ENCODE peak calls at places on chromosomes 5 and 9, in four cellular contexts. L, W, N and Y are unnamed samples.

GRCh38 chr9:107208121-107208520 is 75.0 kb upstream of the RAD23B start:
- DNase-seq in N (no peak), W (no peak), L (no peak), Y (no peak)

GRCh38 chr5:59185757-59186385 is 603.0 kb downstream of the RAB3C start:
- DNase-seq in W (no peak), L (no peak), N (no peak), Y (no peak)

GRCh38 chr9:31210982-31211570 is 1173.4 kb upstream of the ACO1 start:
- DNase-seq in N (peak), W (no peak), L (no peak), Y (no peak)

GRCh38 chr9:101027733-101028345 is 688 bp upstream of the PLPPR1 start:
- DNase-seq in W (no peak), L (no peak), N (no peak), Y (no peak)

GRCh38 chr5:5141011-5141599 is 975 bp downstream of the ADAMTS16 start:
- DNase-seq in L (no peak), N (no peak), W (no peak), Y (no peak)

GRCh38 chr5:94544031-94544650 is 74.3 kb downstream of the KIAA0825 start:
- DNase-seq in L (no peak), N (no peak), W (no peak), Y (no peak)

GRCh38 chr5:150505041-150505511 is 2.9 kb upstream of the NDST1 start:
- DNase-seq in L (no peak), N (no peak), W (no peak), Y (no peak)

GRCh38 chr9:16406536-16407225 is 463.8 kb downstream of the BNC2 start:
- DNase-seq in W (no peak), N (no peak), L (no peak), Y (no peak)

GRCh38 chr9:75152416-75152815 is 64.1 kb downstream of the OSTF1 start:
- DNase-seq in L (no peak), N (no peak), W (no peak), Y (no peak)

GRCh38 chr9:93266521-93267001 is 82.6 kb downstream of the WNK2 start:
- DNase-seq in L (peak), W (peak), N (peak), Y (no peak)

GRCh38 chr9:133990366-133991210 is 1.5 kb downstream of the VAV2 start:
- DNase-seq in W (peak), N (no peak), L (peak), Y (peak)

GRCh38 chr9:109037946-109038345 is 24.6 kb upstream of the CTNNAL1 start:
- DNase-seq in L (no peak), W (no peak), N (no peak), Y (no peak)

GRCh38 chr5:64834037-64834436 is 65.3 kb downstream of the CWC27 start:
- DNase-seq in L (no peak), W (no peak), N (no peak), Y (no peak)

GRCh38 chr9:96009690-96010477 is 134.4 kb downstream of the ERCC6L2 start:
- DNase-seq in L (no peak), N (no peak), W (no peak), Y (no peak)

GRCh38 chr5:141245250-141245717 is at the start of gene PCDHB15:
- DNase-seq in N (no peak), W (no peak), L (no peak), Y (no peak)
- TF ChIP-seq CTCF in N (no peak), W (no peak), L (no peak), Y (no peak)

GRCh38 chr5:71454913-71455312 is 538 bp upstream of the BDP1 start:
- DNase-seq in L (no peak), W (no peak), N (no peak), Y (no peak)

GRCh38 chr5:71456362-71456743 is 902 bp downstream of the BDP1 start:
- DNase-seq in W (no peak), L (no peak), N (no peak), Y (no peak)

GRCh38 chr5:71452876-71453275 is 2.6 kb upstream of the BDP1 start:
- DNase-seq in N (no peak), W (no peak), L (no peak), Y (no peak)

GRCh38 chr5:71457106-71457505 is 1.7 kb downstream of the BDP1 start:
- DNase-seq in N (no peak), L (no peak), W (no peak), Y (no peak)

GRCh38 chr5:71455427-71456361 is at the start of gene BDP1:
- DNase-seq in L (peak), N (peak), W (peak), Y (peak)
- TF ChIP-seq CTCF in L (no peak), N (peak), W (no peak), Y (peak)

DNA sequence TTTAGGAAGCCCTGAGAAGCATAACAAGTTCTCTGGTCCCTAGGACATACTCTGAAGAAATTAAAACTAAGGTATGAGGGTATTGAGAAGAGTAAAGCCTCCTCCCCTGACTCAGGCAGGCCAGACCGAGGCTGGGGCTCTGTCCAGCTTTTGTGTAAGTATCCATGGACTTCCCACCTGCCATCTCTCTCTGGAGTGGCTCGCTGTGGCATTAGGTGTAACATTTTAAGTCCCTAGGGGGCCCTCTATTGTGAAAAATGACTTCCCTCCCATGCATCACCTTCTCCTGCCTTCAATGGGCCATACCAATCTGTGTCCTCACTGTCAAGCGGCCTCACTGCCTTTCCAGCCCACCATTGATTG is 205.5 kb downstream of the SLIT3 start:
- DNase-seq in W (no peak), L (no peak), N (no peak), Y (no peak)
- TF ChIP-seq CTCF in W (no peak), L (no peak), N (no peak), Y (no peak)

DNA sequence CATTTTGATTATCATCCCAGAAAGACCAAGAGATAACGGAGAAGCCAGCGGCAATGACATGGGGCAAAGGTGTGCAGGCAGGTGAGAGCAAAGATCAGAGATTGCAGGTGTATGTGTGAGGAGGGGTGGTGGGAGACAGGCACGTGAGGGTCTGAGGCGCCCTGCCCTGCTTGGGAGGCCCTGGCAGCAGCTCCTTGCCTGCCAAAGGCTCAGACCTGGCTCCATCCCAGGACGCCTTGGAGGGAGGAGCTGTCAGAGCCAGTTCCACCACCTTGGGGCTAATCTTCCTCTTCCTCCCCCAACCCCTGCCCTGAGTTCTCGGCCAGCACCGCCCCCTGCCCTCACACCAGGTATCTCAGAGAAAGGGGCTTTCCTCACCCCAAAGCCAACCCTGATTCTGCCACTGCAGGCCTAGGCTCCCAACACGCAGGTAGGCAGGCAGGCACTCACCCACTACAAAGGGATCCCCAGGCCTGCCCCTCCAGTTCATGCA is 2.0 kb downstream of the AQP3 start:
- DNase-seq in L (peak), N (no peak), W (no peak), Y (peak)
- TF ChIP-seq CTCF in L (no peak), N (no peak), W (no peak), Y (no peak)

GRCh38 chr9:9387511-9388115 is 1225.2 kb downstream of the PTPRD start:
- DNase-seq in W (no peak), L (no peak), N (no peak), Y (no peak)
- TF ChIP-seq CTCF in W (no peak), L (no peak), N (no peak), Y (no peak)

DNA sequence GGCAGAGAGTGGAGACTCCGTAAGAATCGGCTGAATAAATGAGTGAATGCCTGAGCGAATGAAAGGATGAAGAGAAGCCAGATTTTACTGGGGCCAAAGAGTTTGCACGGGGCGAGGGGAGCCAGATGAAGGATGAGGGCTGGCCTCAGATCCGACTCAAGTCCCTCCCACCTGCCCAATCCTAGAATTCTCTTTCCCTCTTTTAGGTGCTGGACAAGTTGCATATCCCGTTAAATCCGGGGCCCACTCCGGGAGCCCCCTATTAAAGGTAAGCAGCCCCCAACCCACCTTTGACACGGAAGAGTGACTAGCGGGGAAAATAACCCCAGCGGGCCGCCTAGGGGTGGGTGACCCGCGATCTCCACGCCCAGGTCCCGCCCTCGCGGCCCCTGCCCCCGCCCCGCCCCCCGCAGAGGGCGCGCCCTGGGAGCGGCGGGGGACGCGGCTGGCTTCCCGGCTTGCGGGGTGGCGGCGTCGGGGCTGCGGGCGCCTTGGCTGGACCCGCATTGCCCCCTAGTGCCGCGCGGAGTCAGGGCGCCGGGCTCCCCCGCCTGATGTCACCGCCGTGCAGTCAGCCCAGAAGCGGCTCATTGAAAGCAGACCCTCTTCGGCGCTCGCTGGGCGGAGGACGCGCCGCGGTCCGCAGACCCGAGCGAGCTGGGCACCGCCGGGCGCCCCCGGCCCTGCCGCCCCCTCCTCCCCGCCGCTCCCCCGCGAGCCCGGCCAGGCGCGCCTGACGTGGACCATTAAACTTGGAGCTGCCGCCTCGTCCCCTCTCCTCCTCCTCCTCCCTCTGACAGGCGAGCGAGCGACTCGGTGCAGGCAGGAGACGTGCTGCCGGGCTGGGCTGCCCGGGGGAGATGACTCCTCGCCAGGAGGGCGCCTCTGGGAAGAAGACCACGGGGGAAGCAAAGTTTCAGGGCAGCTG is at the start of gene ADRA1B:
- DNase-seq in L (peak), N (peak), W (peak), Y (peak)
- TF ChIP-seq CTCF in L (peak), N (peak), W (peak), Y (peak)

DNA sequence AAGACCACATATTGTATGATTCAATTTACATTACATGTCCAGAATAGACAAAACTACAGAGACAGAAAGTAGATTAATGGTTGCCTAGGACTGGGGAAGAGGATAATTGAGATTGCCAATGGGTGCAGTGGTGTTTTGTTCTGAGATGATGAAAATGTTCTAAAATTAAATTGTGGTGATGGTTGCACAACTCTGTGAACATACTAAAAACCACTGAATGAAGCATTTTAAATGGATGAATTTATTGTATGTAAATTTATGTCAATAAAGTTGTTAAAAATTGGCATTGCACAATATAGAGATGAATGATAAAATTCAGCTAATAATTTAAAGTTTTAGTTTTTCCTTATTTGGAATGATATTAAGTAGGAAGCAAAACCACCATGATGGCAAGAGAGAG is 109.5 kb upstream of the NR4A3 start:
- DNase-seq in L (no peak), W (no peak), N (no peak), Y (no peak)
- TF ChIP-seq CTCF in L (no peak), W (no peak), N (no peak), Y (no peak)

DNA sequence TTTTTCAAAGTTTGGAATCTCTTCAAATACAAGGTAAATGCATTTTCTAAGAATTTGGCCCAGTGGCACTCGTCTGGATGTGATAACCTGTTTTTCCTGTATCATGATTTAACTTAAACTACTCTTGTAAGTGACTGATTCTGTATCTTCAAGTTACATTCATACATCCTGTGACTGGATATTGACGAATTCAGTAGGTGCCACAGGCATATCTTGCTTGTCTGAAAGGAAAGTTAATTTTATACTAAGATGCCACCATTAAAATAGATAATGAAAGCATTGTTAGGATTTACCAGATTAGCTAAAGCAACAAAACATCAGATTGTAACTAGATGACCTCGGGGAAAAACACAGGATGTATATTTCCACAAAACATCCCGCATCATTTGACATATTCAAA is 175.3 kb upstream of the ZNF608 start:
- DNase-seq in N (no peak), L (no peak), W (no peak), Y (no peak)
- TF ChIP-seq CTCF in N (no peak), L (no peak), W (no peak), Y (no peak)

GRCh38 chr5:131496400-131496713 is 138.7 kb downstream of the RAPGEF6 start:
- DNase-seq in W (no peak), L (no peak), N (peak), Y (no peak)
- TF ChIP-seq CTCF in W (no peak), L (no peak), N (peak), Y (no peak)